ENCODE peak calls at places on chromosomes 13 and 19, in nine cellular contexts. One of them, this sample, is unnamed.

GRCh38 chr13:57946361-57946760 is 314.8 kb downstream of the PCDH17 start:
- DNase-seq in esophagus squamous epithelium: no peak
- DNase-seq in small intestine: no peak
- DNase-seq in mesendoderm: peak; percentile 14
- DNase-seq in mucosa of descending colon: no peak
- DNase-seq in breast epithelium: no peak
- DNase-seq in amygdala: no peak
- DNase-seq in stimulated activated CD4-positive, alpha-beta T cell treated with anti-CD3 and anti-CD28 coated beads, Interleukin-15, amount 100 ng/mL, for 1 hour: no peak
- DNase-seq in nucleus accumbens: no peak
- DNase-seq in this sample: no peak

GRCh38 chr19:17402982-17403855 is 2.2 kb downstream of the BST2 start:
- DNase-seq in esophagus squamous epithelium: no peak
- DNase-seq in small intestine: no peak
- DNase-seq in mesendoderm: peak; percentile 92
- DNase-seq in mucosa of descending colon: no peak
- DNase-seq in breast epithelium: no peak
- DNase-seq in amygdala: no peak
- DNase-seq in stimulated activated CD4-positive, alpha-beta T cell treated with anti-CD3 and anti-CD28 coated beads, Interleukin-15, amount 100 ng/mL, for 1 hour: peak; percentile 34
- DNase-seq in nucleus accumbens: no peak
- DNase-seq in this sample: no peak

GRCh38 chr19:40433391-40434216 is 7.8 kb upstream of the SERTAD1 start:
- DNase-seq in esophagus squamous epithelium: no peak
- DNase-seq in small intestine: peak; percentile 93
- DNase-seq in mesendoderm: peak; percentile 94
- DNase-seq in mucosa of descending colon: peak; percentile 95
- DNase-seq in breast epithelium: peak; percentile 88
- DNase-seq in amygdala: peak; percentile 57
- DNase-seq in stimulated activated CD4-positive, alpha-beta T cell treated with anti-CD3 and anti-CD28 coated beads, Interleukin-15, amount 100 ng/mL, for 1 hour: peak; percentile 31
- DNase-seq in nucleus accumbens: peak; percentile 72
- DNase-seq in this sample: peak; percentile 41

GRCh38 chr19:52200044-52200443 is 10.2 kb downstream of the PPP2R1A start:
- DNase-seq in esophagus squamous epithelium: no peak
- DNase-seq in small intestine: no peak
- DNase-seq in mesendoderm: no peak
- DNase-seq in mucosa of descending colon: no peak
- DNase-seq in breast epithelium: peak; percentile 35
- DNase-seq in amygdala: no peak
- DNase-seq in stimulated activated CD4-positive, alpha-beta T cell treated with anti-CD3 and anti-CD28 coated beads, Interleukin-15, amount 100 ng/mL, for 1 hour: no peak
- DNase-seq in nucleus accumbens: no peak
- DNase-seq in this sample: no peak

GRCh38 chr13:46896346-46897138 is at the start of gene HTR2A:
- DNase-seq in esophagus squamous epithelium: no peak
- DNase-seq in small intestine: no peak
- DNase-seq in mesendoderm: no peak
- DNase-seq in mucosa of descending colon: no peak
- DNase-seq in breast epithelium: peak; percentile 41
- DNase-seq in amygdala: no peak
- DNase-seq in stimulated activated CD4-positive, alpha-beta T cell treated with anti-CD3 and anti-CD28 coated beads, Interleukin-15, amount 100 ng/mL, for 1 hour: no peak
- DNase-seq in nucleus accumbens: no peak
- DNase-seq in this sample: no peak

GRCh38 chr13:27125357-27126282 is 46.0 kb downstream of the USP12 start:
- DNase-seq in esophagus squamous epithelium: no peak
- DNase-seq in small intestine: no peak
- DNase-seq in mesendoderm: peak; percentile 42
- DNase-seq in mucosa of descending colon: no peak
- DNase-seq in breast epithelium: no peak
- DNase-seq in amygdala: no peak
- DNase-seq in stimulated activated CD4-positive, alpha-beta T cell treated with anti-CD3 and anti-CD28 coated beads, Interleukin-15, amount 100 ng/mL, for 1 hour: no peak
- DNase-seq in nucleus accumbens: no peak
- DNase-seq in this sample: no peak

GRCh38 chr13:20964904-20965303 is 62.4 kb upstream of the XPO4 start:
- DNase-seq in esophagus squamous epithelium: no peak
- DNase-seq in small intestine: no peak
- DNase-seq in mesendoderm: peak; percentile 32
- DNase-seq in mucosa of descending colon: no peak
- DNase-seq in breast epithelium: no peak
- DNase-seq in amygdala: no peak
- DNase-seq in stimulated activated CD4-positive, alpha-beta T cell treated with anti-CD3 and anti-CD28 coated beads, Interleukin-15, amount 100 ng/mL, for 1 hour: no peak
- DNase-seq in nucleus accumbens: no peak
- DNase-seq in this sample: no peak

GRCh38 chr19:45403781-45404556 is 900 bp downstream of the PPP1R13L start:
- DNase-seq in esophagus squamous epithelium: no peak
- DNase-seq in small intestine: peak; percentile 71
- DNase-seq in mesendoderm: peak; percentile 95
- DNase-seq in mucosa of descending colon: peak; percentile 87
- DNase-seq in breast epithelium: peak; percentile 72
- DNase-seq in amygdala: no peak
- DNase-seq in stimulated activated CD4-positive, alpha-beta T cell treated with anti-CD3 and anti-CD28 coated beads, Interleukin-15, amount 100 ng/mL, for 1 hour: no peak
- DNase-seq in nucleus accumbens: no peak
- DNase-seq in this sample: no peak

GRCh38 chr19:15448778-15449619 is 757 bp downstream of the WIZ start:
- DNase-seq in esophagus squamous epithelium: no peak
- DNase-seq in small intestine: no peak
- DNase-seq in mesendoderm: no peak
- DNase-seq in mucosa of descending colon: no peak
- DNase-seq in breast epithelium: no peak
- DNase-seq in amygdala: no peak
- DNase-seq in stimulated activated CD4-positive, alpha-beta T cell treated with anti-CD3 and anti-CD28 coated beads, Interleukin-15, amount 100 ng/mL, for 1 hour: no peak
- DNase-seq in nucleus accumbens: no peak
- DNase-seq in this sample: no peak

GRCh38 chr19:33734913-33735312 is 61.8 kb upstream of the KCTD15 start:
- DNase-seq in esophagus squamous epithelium: no peak
- DNase-seq in small intestine: no peak
- DNase-seq in mesendoderm: no peak
- DNase-seq in mucosa of descending colon: no peak
- DNase-seq in breast epithelium: peak; percentile 18
- DNase-seq in amygdala: no peak
- DNase-seq in stimulated activated CD4-positive, alpha-beta T cell treated with anti-CD3 and anti-CD28 coated beads, Interleukin-15, amount 100 ng/mL, for 1 hour: no peak
- DNase-seq in nucleus accumbens: peak; percentile 18
- DNase-seq in this sample: no peak

GRCh38 chr19:3721131-3721899 is 13.1 kb downstream of the TJP3 start:
- DNase-seq in esophagus squamous epithelium: no peak
- DNase-seq in small intestine: peak; percentile 97
- DNase-seq in mesendoderm: peak; percentile 96
- DNase-seq in mucosa of descending colon: peak; percentile 99
- DNase-seq in breast epithelium: peak; percentile 91
- DNase-seq in amygdala: no peak
- DNase-seq in stimulated activated CD4-positive, alpha-beta T cell treated with anti-CD3 and anti-CD28 coated beads, Interleukin-15, amount 100 ng/mL, for 1 hour: peak; percentile 91
- DNase-seq in nucleus accumbens: peak; percentile 15
- DNase-seq in this sample: peak; percentile 47

GRCh38 chr13:45500492-45501174 is 35.9 kb downstream of the COG3 start:
- DNase-seq in esophagus squamous epithelium: no peak
- DNase-seq in small intestine: no peak
- DNase-seq in mesendoderm: peak; percentile 35
- DNase-seq in mucosa of descending colon: no peak
- DNase-seq in breast epithelium: no peak
- DNase-seq in amygdala: no peak
- DNase-seq in stimulated activated CD4-positive, alpha-beta T cell treated with anti-CD3 and anti-CD28 coated beads, Interleukin-15, amount 100 ng/mL, for 1 hour: no peak
- DNase-seq in nucleus accumbens: no peak
- DNase-seq in this sample: no peak

GRCh38 chr19:35042056-35042730 is 672 bp downstream of the HPN start:
- DNase-seq in esophagus squamous epithelium: no peak
- DNase-seq in small intestine: no peak
- DNase-seq in mesendoderm: no peak
- DNase-seq in mucosa of descending colon: no peak
- DNase-seq in breast epithelium: no peak
- DNase-seq in amygdala: no peak
- DNase-seq in stimulated activated CD4-positive, alpha-beta T cell treated with anti-CD3 and anti-CD28 coated beads, Interleukin-15, amount 100 ng/mL, for 1 hour: no peak
- DNase-seq in nucleus accumbens: no peak
- DNase-seq in this sample: no peak

GRCh38 chr13:114132419-114133121 is at the start of gene RASA3:
- DNase-seq in esophagus squamous epithelium: no peak
- DNase-seq in small intestine: peak; percentile 61
- DNase-seq in mesendoderm: peak; percentile 92
- DNase-seq in mucosa of descending colon: peak; percentile 88
- DNase-seq in breast epithelium: no peak
- DNase-seq in amygdala: peak; percentile 52
- DNase-seq in stimulated activated CD4-positive, alpha-beta T cell treated with anti-CD3 and anti-CD28 coated beads, Interleukin-15, amount 100 ng/mL, for 1 hour: no peak
- DNase-seq in nucleus accumbens: peak; percentile 44
- DNase-seq in this sample: no peak

GRCh38 chr13:24074687-24075086 is 85.8 kb upstream of the SPATA13 start:
- DNase-seq in esophagus squamous epithelium: no peak
- DNase-seq in small intestine: no peak
- DNase-seq in mesendoderm: no peak
- DNase-seq in mucosa of descending colon: no peak
- DNase-seq in breast epithelium: no peak
- DNase-seq in amygdala: no peak
- DNase-seq in stimulated activated CD4-positive, alpha-beta T cell treated with anti-CD3 and anti-CD28 coated beads, Interleukin-15, amount 100 ng/mL, for 1 hour: no peak
- DNase-seq in nucleus accumbens: peak; percentile 36
- DNase-seq in this sample: no peak

GRCh38 chr13:40026741-40027140 is 371.3 kb downstream of the COG6 start:
- DNase-seq in esophagus squamous epithelium: no peak
- DNase-seq in small intestine: no peak
- DNase-seq in mesendoderm: no peak
- DNase-seq in mucosa of descending colon: no peak
- DNase-seq in breast epithelium: no peak
- DNase-seq in amygdala: no peak
- DNase-seq in stimulated activated CD4-positive, alpha-beta T cell treated with anti-CD3 and anti-CD28 coated beads, Interleukin-15, amount 100 ng/mL, for 1 hour: peak; percentile 34
- DNase-seq in nucleus accumbens: no peak
- DNase-seq in this sample: no peak

GRCh38 chr13:104315606-104316005 is 1249.4 kb upstream of the SLC10A2 start:
- DNase-seq in esophagus squamous epithelium: no peak
- DNase-seq in small intestine: no peak
- DNase-seq in mesendoderm: no peak
- DNase-seq in mucosa of descending colon: no peak
- DNase-seq in breast epithelium: no peak
- DNase-seq in amygdala: no peak
- DNase-seq in stimulated activated CD4-positive, alpha-beta T cell treated with anti-CD3 and anti-CD28 coated beads, Interleukin-15, amount 100 ng/mL, for 1 hour: no peak
- DNase-seq in nucleus accumbens: no peak
- DNase-seq in this sample: no peak

GRCh38 chr19:14437578-14438140 is 4.6 kb downstream of the PKN1 start:
- DNase-seq in esophagus squamous epithelium: no peak
- DNase-seq in small intestine: no peak
- DNase-seq in mesendoderm: peak; percentile 34
- DNase-seq in mucosa of descending colon: no peak
- DNase-seq in breast epithelium: no peak
- DNase-seq in amygdala: no peak
- DNase-seq in stimulated activated CD4-positive, alpha-beta T cell treated with anti-CD3 and anti-CD28 coated beads, Interleukin-15, amount 100 ng/mL, for 1 hour: no peak
- DNase-seq in nucleus accumbens: no peak
- DNase-seq in this sample: no peak

GRCh38 chr13:110629735-110630134 is 14.4 kb downstream of the NAXD start:
- DNase-seq in esophagus squamous epithelium: no peak
- DNase-seq in small intestine: no peak
- DNase-seq in mesendoderm: no peak
- DNase-seq in mucosa of descending colon: no peak
- DNase-seq in breast epithelium: no peak
- DNase-seq in amygdala: no peak
- DNase-seq in stimulated activated CD4-positive, alpha-beta T cell treated with anti-CD3 and anti-CD28 coated beads, Interleukin-15, amount 100 ng/mL, for 1 hour: no peak
- DNase-seq in nucleus accumbens: no peak
- DNase-seq in this sample: no peak

GRCh38 chr19:5805465-5806132 is 732 bp downstream of the NRTN start:
- DNase-seq in esophagus squamous epithelium: no peak
- DNase-seq in small intestine: peak; percentile 79
- DNase-seq in mesendoderm: peak; percentile 87
- DNase-seq in mucosa of descending colon: peak; percentile 87
- DNase-seq in breast epithelium: peak; percentile 55
- DNase-seq in amygdala: no peak
- DNase-seq in stimulated activated CD4-positive, alpha-beta T cell treated with anti-CD3 and anti-CD28 coated beads, Interleukin-15, amount 100 ng/mL, for 1 hour: peak; percentile 46
- DNase-seq in nucleus accumbens: no peak
- DNase-seq in this sample: peak; percentile 32

GRCh38 chr19:40217921-40218890 is at the start of gene TTC9B:
- DNase-seq in esophagus squamous epithelium: no peak
- DNase-seq in small intestine: no peak
- DNase-seq in mesendoderm: peak; percentile 68
- DNase-seq in mucosa of descending colon: no peak
- DNase-seq in breast epithelium: no peak
- DNase-seq in amygdala: no peak
- DNase-seq in stimulated activated CD4-positive, alpha-beta T cell treated with anti-CD3 and anti-CD28 coated beads, Interleukin-15, amount 100 ng/mL, for 1 hour: peak; percentile 35
- DNase-seq in nucleus accumbens: peak; percentile 24
- DNase-seq in this sample: no peak

GRCh38 chr13:48731957-48732569 is 78.3 kb downstream of the CYSLTR2 start:
- DNase-seq in esophagus squamous epithelium: no peak
- DNase-seq in small intestine: peak; percentile 33
- DNase-seq in mesendoderm: peak; percentile 65
- DNase-seq in mucosa of descending colon: peak; percentile 68
- DNase-seq in breast epithelium: no peak
- DNase-seq in amygdala: no peak
- DNase-seq in stimulated activated CD4-positive, alpha-beta T cell treated with anti-CD3 and anti-CD28 coated beads, Interleukin-15, amount 100 ng/mL, for 1 hour: peak; percentile 51
- DNase-seq in nucleus accumbens: no peak
- DNase-seq in this sample: no peak

GRCh38 chr13:46553521-46553885 is 533 bp downstream of the LRCH1 start:
- DNase-seq in esophagus squamous epithelium: no peak
- DNase-seq in small intestine: no peak
- DNase-seq in mesendoderm: peak; percentile 34
- DNase-seq in mucosa of descending colon: no peak
- DNase-seq in breast epithelium: no peak
- DNase-seq in amygdala: no peak
- DNase-seq in stimulated activated CD4-positive, alpha-beta T cell treated with anti-CD3 and anti-CD28 coated beads, Interleukin-15, amount 100 ng/mL, for 1 hour: peak; percentile 18
- DNase-seq in nucleus accumbens: no peak
- DNase-seq in this sample: no peak

GRCh38 chr19:5205388-5205787 is 135.2 kb downstream of the PTPRS start:
- DNase-seq in esophagus squamous epithelium: no peak
- DNase-seq in small intestine: no peak
- DNase-seq in mesendoderm: no peak
- DNase-seq in mucosa of descending colon: no peak
- DNase-seq in breast epithelium: no peak
- DNase-seq in amygdala: no peak
- DNase-seq in stimulated activated CD4-positive, alpha-beta T cell treated with anti-CD3 and anti-CD28 coated beads, Interleukin-15, amount 100 ng/mL, for 1 hour: no peak
- DNase-seq in nucleus accumbens: no peak
- DNase-seq in this sample: no peak

GRCh38 chr13:20492641-20493040 is 33.0 kb downstream of the CRYL1 start:
- DNase-seq in esophagus squamous epithelium: no peak
- DNase-seq in small intestine: peak; percentile 29
- DNase-seq in mesendoderm: peak; percentile 55
- DNase-seq in mucosa of descending colon: no peak
- DNase-seq in breast epithelium: no peak
- DNase-seq in amygdala: no peak
- DNase-seq in stimulated activated CD4-positive, alpha-beta T cell treated with anti-CD3 and anti-CD28 coated beads, Interleukin-15, amount 100 ng/mL, for 1 hour: peak; percentile 47
- DNase-seq in nucleus accumbens: no peak
- DNase-seq in this sample: no peak

GRCh38 chr19:12733369-12733896 is 1.1 kb downstream of the TRIR start:
- DNase-seq in esophagus squamous epithelium: no peak
- DNase-seq in small intestine: peak; percentile 36
- DNase-seq in mesendoderm: peak; percentile 63
- DNase-seq in mucosa of descending colon: no peak
- DNase-seq in breast epithelium: no peak
- DNase-seq in amygdala: no peak
- DNase-seq in stimulated activated CD4-positive, alpha-beta T cell treated with anti-CD3 and anti-CD28 coated beads, Interleukin-15, amount 100 ng/mL, for 1 hour: peak; percentile 24
- DNase-seq in nucleus accumbens: no peak
- DNase-seq in this sample: peak; percentile 50

GRCh38 chr13:75585153-75585552 is 35.6 kb downstream of the UCHL3 start:
- DNase-seq in esophagus squamous epithelium: no peak
- DNase-seq in small intestine: no peak
- DNase-seq in mesendoderm: no peak
- DNase-seq in mucosa of descending colon: no peak
- DNase-seq in breast epithelium: no peak
- DNase-seq in amygdala: no peak
- DNase-seq in stimulated activated CD4-positive, alpha-beta T cell treated with anti-CD3 and anti-CD28 coated beads, Interleukin-15, amount 100 ng/mL, for 1 hour: no peak
- DNase-seq in nucleus accumbens: no peak
- DNase-seq in this sample: no peak

GRCh38 chr19:5592531-5592930 is 24.8 kb upstream of the TINCR start:
- DNase-seq in esophagus squamous epithelium: no peak
- DNase-seq in small intestine: no peak
- DNase-seq in mesendoderm: no peak
- DNase-seq in mucosa of descending colon: no peak
- DNase-seq in breast epithelium: no peak
- DNase-seq in amygdala: no peak
- DNase-seq in stimulated activated CD4-positive, alpha-beta T cell treated with anti-CD3 and anti-CD28 coated beads, Interleukin-15, amount 100 ng/mL, for 1 hour: no peak
- DNase-seq in nucleus accumbens: no peak
- DNase-seq in this sample: no peak

GRCh38 chr19:10603084-10603872 is 16.2 kb upstream of the AP1M2 start:
- DNase-seq in esophagus squamous epithelium: peak; percentile 33
- DNase-seq in small intestine: peak; percentile 56
- DNase-seq in mesendoderm: peak; percentile 83
- DNase-seq in mucosa of descending colon: peak; percentile 54
- DNase-seq in breast epithelium: peak; percentile 58
- DNase-seq in amygdala: no peak
- DNase-seq in stimulated activated CD4-positive, alpha-beta T cell treated with anti-CD3 and anti-CD28 coated beads, Interleukin-15, amount 100 ng/mL, for 1 hour: peak; percentile 47
- DNase-seq in nucleus accumbens: peak; percentile 8
- DNase-seq in this sample: no peak

GRCh38 chr19:4929186-4929585 is 19.9 kb downstream of the UHRF1 start:
- DNase-seq in esophagus squamous epithelium: no peak
- DNase-seq in small intestine: no peak
- DNase-seq in mesendoderm: no peak
- DNase-seq in mucosa of descending colon: no peak
- DNase-seq in breast epithelium: no peak
- DNase-seq in amygdala: no peak
- DNase-seq in stimulated activated CD4-positive, alpha-beta T cell treated with anti-CD3 and anti-CD28 coated beads, Interleukin-15, amount 100 ng/mL, for 1 hour: no peak
- DNase-seq in nucleus accumbens: no peak
- DNase-seq in this sample: no peak